ENCODE peak calls at places on chromosomes 13 and 19, in four cellular contexts. One of them, this sample, is unnamed.

GRCh38 chr13:57932071-57932470 is 300.5 kb downstream of the PCDH17 start:
- DNase-seq in Peyer's patch: no peak
- DNase-seq in lower leg skin: no peak
- DNase-seq in IMR-90: no peak
- DNase-seq in this sample: no peak

GRCh38 chr13:101447852-101448251 is 4.6 kb upstream of the ITGBL1 start:
- DNase-seq in Peyer's patch: no peak
- DNase-seq in lower leg skin: no peak
- DNase-seq in IMR-90: peak
- DNase-seq in this sample: no peak

GRCh38 chr13:94550030-94550738 is 45.8 kb downstream of the TGDS start:
- DNase-seq in Peyer's patch: no peak
- DNase-seq in lower leg skin: no peak
- DNase-seq in IMR-90: peak
- DNase-seq in this sample: no peak

GRCh38 chr19:35226748-35227147 is 1.8 kb downstream of the FAM187B start:
- DNase-seq in Peyer's patch: no peak
- DNase-seq in lower leg skin: peak
- DNase-seq in IMR-90: no peak
- DNase-seq in this sample: no peak

GRCh38 chr19:45691516-45692186 is at the start of gene SNRPD2:
- DNase-seq in Peyer's patch: peak
- DNase-seq in lower leg skin: peak
- DNase-seq in IMR-90: peak
- DNase-seq in this sample: peak

GRCh38 chr19:37346091-37346490 is 24.8 kb upstream of the ZNF527 start:
- DNase-seq in Peyer's patch: no peak
- DNase-seq in lower leg skin: no peak
- DNase-seq in IMR-90: no peak
- DNase-seq in this sample: no peak

GRCh38 chr19:56946164-56946563 is 105.6 kb upstream of the PEG3 start:
- DNase-seq in Peyer's patch: no peak
- DNase-seq in lower leg skin: no peak
- DNase-seq in IMR-90: no peak
- DNase-seq in this sample: no peak

GRCh38 chr19:43474487-43474886 is 9.1 kb upstream of the LYPD3 start:
- DNase-seq in Peyer's patch: no peak
- DNase-seq in lower leg skin: no peak
- DNase-seq in IMR-90: no peak
- DNase-seq in this sample: no peak

GRCh38 chr19:37333457-37333856 is 37.4 kb upstream of the ZNF527 start:
- DNase-seq in Peyer's patch: no peak
- DNase-seq in lower leg skin: no peak
- DNase-seq in IMR-90: no peak
- DNase-seq in this sample: no peak

GRCh38 chr13:26412263-26412662 is 145.2 kb upstream of the WASF3 start:
- DNase-seq in Peyer's patch: no peak
- DNase-seq in lower leg skin: no peak
- DNase-seq in IMR-90: no peak
- DNase-seq in this sample: no peak

GRCh38 chr19:50739132-50739746 is 16.1 kb downstream of the CLEC11A start:
- DNase-seq in Peyer's patch: no peak
- DNase-seq in lower leg skin: no peak
- DNase-seq in IMR-90: no peak
- DNase-seq in this sample: no peak

GRCh38 chr13:108919036-108919907 is 289.9 kb downstream of the MYO16 start:
- DNase-seq in Peyer's patch: no peak
- DNase-seq in lower leg skin: no peak
- DNase-seq in IMR-90: peak
- DNase-seq in this sample: no peak

GRCh38 chr19:39264306-39265290 is 3.6 kb upstream of the IFNL2 start:
- DNase-seq in Peyer's patch: peak
- DNase-seq in lower leg skin: peak
- DNase-seq in IMR-90: no peak
- DNase-seq in this sample: no peak

GRCh38 chr13:45194081-45194939 is 6.5 kb downstream of the KCTD4 start:
- DNase-seq in Peyer's patch: no peak
- DNase-seq in lower leg skin: no peak
- DNase-seq in IMR-90: peak
- DNase-seq in this sample: no peak

GRCh38 chr13:62309904-62310303 is 894.3 kb upstream of the PCDH20 start:
- DNase-seq in Peyer's patch: no peak
- DNase-seq in lower leg skin: no peak
- DNase-seq in IMR-90: no peak
- DNase-seq in this sample: no peak

DNA sequence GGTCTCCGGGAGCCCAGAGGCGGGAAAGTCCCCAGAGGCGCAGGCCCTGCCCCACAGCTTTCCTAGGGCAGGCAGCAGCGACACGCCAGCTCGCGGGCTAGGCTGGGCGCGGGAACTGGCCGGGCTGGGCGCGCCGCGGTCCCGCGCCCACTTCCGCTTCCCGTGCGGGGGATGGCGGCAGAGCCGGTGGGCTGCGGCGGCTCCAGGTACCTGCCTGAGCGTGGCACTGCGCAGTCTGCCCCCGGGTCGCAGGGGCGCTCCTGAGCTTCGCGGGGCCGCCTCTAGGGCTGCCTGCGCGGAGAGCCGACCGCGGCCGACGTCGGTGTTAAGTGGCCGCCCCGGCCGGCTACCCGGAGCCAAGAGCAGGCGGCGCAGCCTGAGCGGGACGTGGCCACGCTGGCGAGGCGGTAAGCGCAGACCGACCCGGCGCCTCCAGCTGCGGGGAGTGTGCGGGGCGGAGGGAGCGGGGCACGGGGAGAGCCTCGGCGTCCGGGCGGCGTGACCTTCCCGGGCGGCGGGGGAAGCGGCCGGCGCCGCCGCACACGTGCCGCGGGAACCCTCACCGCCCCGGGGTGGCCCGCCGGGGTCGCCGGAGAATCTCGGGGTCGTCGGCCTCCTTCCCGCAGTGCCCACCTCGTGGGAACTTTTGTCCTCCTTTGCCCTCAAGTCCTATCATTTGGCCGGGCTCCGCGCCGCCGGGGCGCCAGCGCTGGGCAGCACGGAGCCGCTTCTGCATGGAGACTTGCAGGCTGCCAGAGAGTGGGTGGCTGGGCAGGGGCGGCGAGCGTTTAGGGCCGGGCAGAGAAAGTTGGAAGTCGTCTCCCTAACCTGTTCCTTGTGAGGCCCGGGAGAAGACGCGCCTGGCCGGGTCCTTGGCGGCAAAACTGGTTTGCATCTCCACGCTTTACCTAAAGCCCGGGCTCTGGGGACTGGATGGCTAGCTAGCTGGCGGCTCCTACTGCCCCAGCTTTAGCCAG is 31.4 kb upstream of the MPHOSPH8 start:
- DNase-seq in Peyer's patch: no peak
- DNase-seq in lower leg skin: peak
- DNase-seq in IMR-90: peak
- DNase-seq in this sample: no peak
- TF ChIP-seq POLR2A in Peyer's patch: no peak
- TF ChIP-seq POLR2A in lower leg skin: no peak
- TF ChIP-seq POLR2A in IMR-90: no peak
- TF ChIP-seq POLR2A in this sample: no peak

GRCh38 chr19:10305139-10305806 is 4.3 kb downstream of the ZGLP1 start:
- DNase-seq in Peyer's patch: no peak
- DNase-seq in lower leg skin: no peak
- DNase-seq in IMR-90: peak
- DNase-seq in this sample: no peak
- TF ChIP-seq POLR2A in Peyer's patch: no peak
- TF ChIP-seq POLR2A in lower leg skin: no peak
- TF ChIP-seq POLR2A in IMR-90: no peak
- TF ChIP-seq POLR2A in this sample: no peak

GRCh38 chr19:656751-657559 is 6.1 kb downstream of the RNF126 start:
- DNase-seq in Peyer's patch: no peak
- DNase-seq in lower leg skin: no peak
- DNase-seq in IMR-90: no peak
- DNase-seq in this sample: no peak

GRCh38 chr19:657611-658010 is 5.4 kb downstream of the RNF126 start:
- DNase-seq in Peyer's patch: no peak
- DNase-seq in lower leg skin: no peak
- DNase-seq in IMR-90: no peak
- DNase-seq in this sample: no peak

GRCh38 chr19:655691-656090 is 7.3 kb downstream of the RNF126 start:
- DNase-seq in Peyer's patch: no peak
- DNase-seq in lower leg skin: no peak
- DNase-seq in IMR-90: no peak
- DNase-seq in this sample: no peak

GRCh38 chr19:658916-659839 is 3.8 kb downstream of the RNF126 start:
- DNase-seq in Peyer's patch: peak
- DNase-seq in lower leg skin: no peak
- DNase-seq in IMR-90: no peak
- DNase-seq in this sample: peak

GRCh38 chr19:658059-658839 is 4.8 kb downstream of the RNF126 start:
- DNase-seq in Peyer's patch: no peak
- DNase-seq in lower leg skin: no peak
- DNase-seq in IMR-90: no peak
- DNase-seq in this sample: no peak
- TF ChIP-seq POLR2A in Peyer's patch: no peak
- TF ChIP-seq POLR2A in lower leg skin: no peak
- TF ChIP-seq POLR2A in IMR-90: no peak
- TF ChIP-seq POLR2A in this sample: no peak

GRCh38 chr13:56317839-56318238 is 822.9 kb upstream of the PRR20A start:
- DNase-seq in Peyer's patch: no peak
- DNase-seq in lower leg skin: no peak
- DNase-seq in IMR-90: no peak
- DNase-seq in this sample: no peak
- TF ChIP-seq POLR2A in Peyer's patch: no peak
- TF ChIP-seq POLR2A in lower leg skin: no peak
- TF ChIP-seq POLR2A in IMR-90: no peak
- TF ChIP-seq POLR2A in this sample: no peak

GRCh38 chr19:47779524-47780214 is 1.2 kb downstream of the SELENOW start:
- DNase-seq in Peyer's patch: no peak
- DNase-seq in lower leg skin: peak
- DNase-seq in IMR-90: no peak
- DNase-seq in this sample: peak
- TF ChIP-seq POLR2A in Peyer's patch: no peak
- TF ChIP-seq POLR2A in lower leg skin: no peak
- TF ChIP-seq POLR2A in IMR-90: no peak
- TF ChIP-seq POLR2A in this sample: peak

GRCh38 chr13:23380534-23380933 is 53.0 kb downstream of the SACS start:
- DNase-seq in Peyer's patch: no peak
- DNase-seq in lower leg skin: no peak
- DNase-seq in IMR-90: peak
- DNase-seq in this sample: no peak

GRCh38 chr13:23377603-23378002 is 55.9 kb downstream of the SACS start:
- DNase-seq in Peyer's patch: no peak
- DNase-seq in lower leg skin: no peak
- DNase-seq in IMR-90: no peak
- DNase-seq in this sample: no peak

GRCh38 chr13:23378009-23378632 is 55.4 kb downstream of the SACS start:
- DNase-seq in Peyer's patch: peak
- DNase-seq in lower leg skin: no peak
- DNase-seq in IMR-90: peak
- DNase-seq in this sample: no peak

GRCh38 chr13:23372264-23372905 is 61.1 kb downstream of the SACS start:
- DNase-seq in Peyer's patch: no peak
- DNase-seq in lower leg skin: no peak
- DNase-seq in IMR-90: peak
- DNase-seq in this sample: no peak

DNA sequence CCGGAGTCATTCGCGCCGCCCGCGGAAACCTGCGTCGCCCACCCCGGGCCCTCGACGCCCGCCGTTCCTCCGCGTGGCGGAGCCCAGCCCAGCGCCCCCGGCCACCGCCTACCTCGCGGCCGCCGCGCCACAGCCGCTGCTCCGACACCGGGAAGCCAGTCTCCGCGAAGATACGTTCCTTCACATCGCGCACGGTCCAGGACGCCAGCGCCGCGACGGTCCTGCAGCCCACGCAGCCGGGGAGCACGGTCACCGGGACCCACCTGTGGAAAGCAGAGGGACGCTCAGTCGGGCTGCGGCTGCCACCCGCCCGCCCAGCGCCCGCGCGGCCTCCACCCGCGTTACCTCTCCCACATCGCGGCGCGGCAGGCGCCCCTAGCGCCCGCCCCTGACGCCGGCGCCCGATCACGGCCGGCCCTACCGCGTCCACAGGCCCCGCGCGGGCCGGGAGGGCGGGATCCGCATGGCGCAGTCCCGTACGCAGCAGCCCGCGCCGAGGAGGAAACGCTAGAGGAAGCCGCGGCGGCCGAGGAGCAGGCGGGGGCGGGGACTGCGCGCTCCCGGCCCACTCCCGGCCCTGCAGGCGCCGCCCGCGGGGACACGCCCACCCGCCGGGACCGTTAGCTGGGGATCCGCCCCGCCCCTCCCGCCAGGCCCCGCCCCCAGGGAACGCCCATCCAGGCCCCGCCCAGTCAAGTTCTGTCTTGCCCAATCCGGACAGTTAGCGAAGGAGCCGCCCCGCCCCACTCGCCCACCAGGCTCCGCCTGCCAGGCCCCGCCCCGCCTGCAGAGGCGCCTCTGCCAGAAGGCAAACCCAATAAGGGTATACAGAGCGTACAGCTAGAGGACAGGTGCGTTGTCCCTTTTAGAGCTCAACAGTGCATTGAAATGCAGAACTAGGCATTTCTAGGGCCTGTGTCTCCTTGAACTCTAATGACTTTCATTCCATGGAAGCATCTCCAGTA is 58.2 kb downstream of the SACS start:
- DNase-seq in Peyer's patch: peak
- DNase-seq in lower leg skin: peak
- DNase-seq in IMR-90: peak
- DNase-seq in this sample: peak
- TF ChIP-seq POLR2A in Peyer's patch: no peak
- TF ChIP-seq POLR2A in lower leg skin: no peak
- TF ChIP-seq POLR2A in IMR-90: peak
- TF ChIP-seq POLR2A in this sample: peak

GRCh38 chr19:3557461-3558248 is at the start of gene MFSD12:
- DNase-seq in Peyer's patch: peak
- DNase-seq in lower leg skin: peak
- DNase-seq in IMR-90: peak
- DNase-seq in this sample: peak
- TF ChIP-seq POLR2A in Peyer's patch: peak
- TF ChIP-seq POLR2A in lower leg skin: no peak
- TF ChIP-seq POLR2A in IMR-90: peak
- TF ChIP-seq POLR2A in this sample: peak

GRCh38 chr13:38804536-38804935 is 117.7 kb downstream of the FREM2 start:
- DNase-seq in Peyer's patch: no peak
- DNase-seq in lower leg skin: no peak
- DNase-seq in IMR-90: no peak
- DNase-seq in this sample: no peak
- TF ChIP-seq POLR2A in Peyer's patch: no peak
- TF ChIP-seq POLR2A in lower leg skin: no peak
- TF ChIP-seq POLR2A in IMR-90: no peak
- TF ChIP-seq POLR2A in this sample: no peak

GRCh38 chr13:60838581-60838980 is 441.6 kb downstream of the TDRD3 start:
- DNase-seq in Peyer's patch: no peak
- DNase-seq in lower leg skin: no peak
- DNase-seq in IMR-90: no peak
- DNase-seq in this sample: no peak
- TF ChIP-seq POLR2A in Peyer's patch: no peak
- TF ChIP-seq POLR2A in lower leg skin: no peak
- TF ChIP-seq POLR2A in IMR-90: no peak
- TF ChIP-seq POLR2A in this sample: no peak

GRCh38 chr19:1489463-1489971 is 633 bp downstream of the PCSK4 start:
- DNase-seq in Peyer's patch: no peak
- DNase-seq in lower leg skin: no peak
- DNase-seq in IMR-90: no peak
- DNase-seq in this sample: no peak
- TF ChIP-seq POLR2A in Peyer's patch: no peak
- TF ChIP-seq POLR2A in lower leg skin: no peak
- TF ChIP-seq POLR2A in IMR-90: no peak
- TF ChIP-seq POLR2A in this sample: no peak

This sample was measured in gastrocnemius medialis.